ENCODE peak calls at places on chromosome 7, in five cellular contexts. L is astrocyte of the spinal cord, H is upper lobe of left lung, M is colonic mucosa, Y is stomach. U is an unnamed sample.
A peak's percentile ranks its signal among the peaks of the same experiment; 100 is the strongest.

GRCh38 chr7:158602905-158603772 is 15.5 kb upstream of the PTPRN2 start:
- DNase-seq in L (peak; percentile 59), H (no peak), M (no peak), Y (no peak), U (no peak)

GRCh38 chr7:1103009-1103788 is 15.3 kb downstream of the GPER1 start:
- DNase-seq in L (no peak), H (no peak), M (no peak), Y (no peak), U (no peak)

GRCh38 chr7:149310113-149310836 is 48.3 kb downstream of the ZNF783 start:
- DNase-seq in L (peak; percentile 79), H (no peak), M (no peak), Y (no peak), U (no peak)

GRCh38 chr7:150363872-150364271 is 4.8 kb upstream of the REPIN1 start:
- DNase-seq in L (no peak), H (no peak), M (no peak), Y (no peak), U (no peak)

GRCh38 chr7:29956477-29956836 is 33.1 kb downstream of the SCRN1 start:
- DNase-seq in L (no peak), H (no peak), M (no peak), Y (no peak), U (no peak)

GRCh38 chr7:55657654-55658053 is 85.4 kb upstream of the VOPP1 start:
- DNase-seq in L (no peak), H (no peak), M (no peak), Y (no peak), U (no peak)

GRCh38 chr7:149377386-149377785 is 83.5 kb downstream of the ZNF777 start:
- DNase-seq in L (no peak), H (no peak), M (no peak), Y (no peak), U (no peak)

GRCh38 chr7:98137826-98138151 is 31.1 kb downstream of the LMTK2 start:
- DNase-seq in L (no peak), H (no peak), M (no peak), Y (no peak), U (no peak)

GRCh38 chr7:29858080-29858951 is 52.0 kb downstream of the WIPF3 start:
- DNase-seq in L (no peak), H (no peak), M (no peak), Y (no peak), U (no peak)

GRCh38 chr7:128155100-128155763 is 85.8 kb upstream of the LEP start:
- DNase-seq in L (no peak), H (no peak), M (no peak), Y (no peak), U (no peak)

GRCh38 chr7:117479480-117480224 is at the start of gene CFTR:
- DNase-seq in L (no peak), H (peak; percentile 80), M (peak; percentile 78), Y (peak; percentile 29), U (no peak)

GRCh38 chr7:58086461-58086860 is 636.5 kb downstream of the ZNF716 start:
- DNase-seq in L (no peak), H (peak; percentile 66), M (no peak), Y (peak; percentile 25), U (no peak)

GRCh38 chr7:75639071-75639892 is 99.5 kb downstream of the HIP1 start:
- DNase-seq in L (peak; percentile 38), H (peak; percentile 91), M (peak; percentile 47), Y (peak; percentile 50), U (peak; percentile 40)

GRCh38 chr7:32059289-32060045 is 10.7 kb downstream of the PDE1C start:
- DNase-seq in L (peak; percentile 72), H (no peak), M (no peak), Y (no peak), U (no peak)

GRCh38 chr7:157900011-157900410 is 563.2 kb downstream of the DNAJB6 start:
- DNase-seq in L (no peak), H (no peak), M (no peak), Y (no peak), U (no peak)

GRCh38 chr7:2939193-2939885 is 95.2 kb upstream of the GNA12 start:
- DNase-seq in L (no peak), H (peak; percentile 69), M (no peak), Y (no peak), U (no peak)

GRCh38 chr7:158976849-158977593 is 120.7 kb downstream of the DYNC2I1 start:
- DNase-seq in L (peak; percentile 58), H (no peak), M (peak; percentile 93), Y (peak; percentile 92), U (peak; percentile 89)

GRCh38 chr7:116200963-116201362 is 9.4 kb upstream of the TES start:
- DNase-seq in L (no peak), H (no peak), M (no peak), Y (no peak), U (no peak)

GRCh38 chr7:106347229-106347833 is 62.5 kb upstream of the NAMPT start:
- DNase-seq in L (no peak), H (no peak), M (no peak), Y (no peak), U (no peak)

GRCh38 chr7:29620531-29620930 is 56.9 kb downstream of the PRR15 start:
- DNase-seq in L (no peak), H (no peak), M (no peak), Y (no peak), U (no peak)

GRCh38 chr7:124765401-124766352 is at the start of gene GPR37:
- DNase-seq in L (peak; percentile 74), H (peak; percentile 92), M (peak; percentile 74), Y (peak; percentile 48), U (no peak)

GRCh38 chr7:74037609-74038008 is 9.6 kb downstream of the ELN start:
- DNase-seq in L (no peak), H (no peak), M (no peak), Y (no peak), U (no peak)

GRCh38 chr7:128017880-128018845 is 13.1 kb downstream of the LRRC4 start:
- DNase-seq in L (peak; percentile 57), H (no peak), M (no peak), Y (peak; percentile 64), U (no peak)

GRCh38 chr7:129980667-129981066 is 27.9 kb upstream of the UBE2H start:
- DNase-seq in L (no peak), H (no peak), M (no peak), Y (no peak), U (no peak)

GRCh38 chr7:5452470-5452899 is 28.9 kb upstream of the TNRC18 start:
- DNase-seq in L (no peak), H (no peak), M (no peak), Y (peak; percentile 41), U (no peak)

GRCh38 chr7:4828720-4829383 is 33.0 kb downstream of the PAPOLB start:
- DNase-seq in L (no peak), H (no peak), M (no peak), Y (no peak), U (no peak)

GRCh38 chr7:97313900-97314299 is 196.4 kb downstream of the SDHAF3 start:
- DNase-seq in L (no peak), H (no peak), M (no peak), Y (no peak), U (no peak)

GRCh38 chr7:55127622-55128081 is 108.8 kb downstream of the EGFR start:
- DNase-seq in L (peak; percentile 91), H (no peak), M (peak; percentile 73), Y (no peak), U (no peak)

GRCh38 chr7:148772297-148773089 is 73.8 kb downstream of the CUL1 start:
- DNase-seq in L (peak; percentile 93), H (no peak), M (no peak), Y (no peak), U (no peak)

GRCh38 chr7:75567948-75568595 is 76.0 kb downstream of the SPDYE5 start:
- DNase-seq in L (no peak), H (no peak), M (no peak), Y (no peak), U (no peak)

GRCh38 chr7:27708485-27708884 is 31.5 kb upstream of the TAX1BP1 start:
- DNase-seq in L (no peak), H (no peak), M (no peak), Y (no peak), U (no peak)
- TF ChIP-seq CTCF in L (no peak), H (no peak), M (no peak), Y (no peak), U (no peak)

GRCh38 chr7:13115157-13115772 is 427.8 kb downstream of the ARL4A start:
- DNase-seq in L (peak; percentile 32), H (no peak), M (no peak), Y (no peak), U (no peak)
- TF ChIP-seq CTCF in L (peak; percentile 5), H (no peak), M (no peak), Y (no peak), U (no peak)

GRCh38 chr7:26398436-26399308 is 107.0 kb downstream of the SNX10 start:
- DNase-seq in L (peak; percentile 13), H (peak; percentile 94), M (peak; percentile 67), Y (peak; percentile 48), U (no peak)

GRCh38 chr7:26397786-26398435 is 106.2 kb downstream of the SNX10 start:
- DNase-seq in L (no peak), H (peak; percentile 90), M (peak; percentile 59), Y (no peak), U (no peak)

GRCh38 chr7:26399747-26400146 is 108.1 kb downstream of the SNX10 start:
- DNase-seq in L (no peak), H (no peak), M (no peak), Y (no peak), U (no peak)

GRCh38 chr7:26397326-26397725 is 105.7 kb downstream of the SNX10 start:
- DNase-seq in L (no peak), H (no peak), M (no peak), Y (no peak), U (no peak)

DNA sequence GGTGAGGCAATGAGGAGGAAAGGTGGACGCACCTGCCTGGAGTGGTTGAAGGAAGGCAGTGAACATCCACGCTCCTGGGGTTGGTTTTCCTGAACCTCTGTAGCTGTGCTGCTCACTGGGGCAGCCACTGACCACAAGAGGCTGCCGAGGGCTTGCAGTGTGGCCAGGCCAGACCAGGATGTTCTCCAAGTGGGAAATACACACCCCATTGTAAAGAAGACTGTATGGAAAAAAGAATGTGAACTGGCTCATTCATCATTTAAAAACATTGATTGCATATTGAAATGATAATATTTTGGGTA is 107.6 kb downstream of the SNX10 start:
- DNase-seq in L (peak; percentile 33), H (no peak), M (no peak), Y (peak; percentile 28), U (no peak)
- TF ChIP-seq CTCF in L (peak; percentile 32), H (peak; percentile 40), M (peak; percentile 23), Y (no peak), U (no peak)

GRCh38 chr7:133790911-133791310 is 336.2 kb upstream of the LRGUK start:
- DNase-seq in L (no peak), H (no peak), M (no peak), Y (no peak), U (no peak)

GRCh38 chr7:133794490-133794889 is 332.6 kb upstream of the LRGUK start:
- DNase-seq in L (no peak), H (no peak), M (no peak), Y (no peak), U (no peak)

GRCh38 chr7:133795061-133795460 is 332.1 kb upstream of the LRGUK start:
- DNase-seq in L (no peak), H (no peak), M (no peak), Y (no peak), U (no peak)

GRCh38 chr7:133786401-133786937 is 340.7 kb upstream of the LRGUK start:
- DNase-seq in L (no peak), H (no peak), M (no peak), Y (no peak), U (no peak)

DNA sequence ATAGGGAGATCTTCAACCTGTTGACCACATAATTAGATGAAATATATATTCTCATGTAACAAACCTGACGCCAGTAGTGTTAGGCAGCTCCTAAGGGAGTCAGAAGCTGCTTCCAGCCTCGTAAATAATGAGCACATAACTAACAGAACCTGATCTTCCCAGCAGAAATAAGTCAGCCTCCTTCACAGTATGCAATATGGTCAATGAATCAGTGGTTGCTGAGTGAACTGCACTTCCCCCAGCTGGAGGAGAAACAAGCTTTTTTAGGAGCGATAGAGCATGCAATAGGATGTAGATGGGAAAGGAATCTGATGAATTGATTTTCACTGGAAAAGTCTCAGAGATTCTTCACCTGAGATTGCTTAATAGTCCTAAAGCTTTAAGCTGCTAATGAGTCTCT is 337.2 kb upstream of the LRGUK start:
- DNase-seq in L (no peak), H (no peak), M (no peak), Y (no peak), U (no peak)
- TF ChIP-seq CTCF in L (no peak), H (no peak), M (no peak), Y (no peak), U (no peak)